ENCODE peak calls at places on chromosomes 5 and 9, in nine cellular contexts. Y is C1 segment of cervical spinal cord; U is A172; V is activated naive CD8-positive, alpha-beta T cell treated with anti-CD3 and anti-CD28 coated beads for 36 hours; B is ACHN; H is activated T-cell treated with anti-CD3 and anti-CD28 coated beads for 1 hour; T is smooth muscle cell of the brain vasculature; R is activated CD4-positive, CD25-positive, alpha-beta regulatory T cell treated with anti-CD3 and anti-CD28 coated beads, Interleukin-2, amount 50 U/mL, for 72 hours; O is left ventricle myocardium inferior. M is an unnamed sample.

GRCh38 chr5:131475416-131476045 is 159.5 kb downstream of the RAPGEF6 start:
- DNase-seq in Y (no peak), U (no peak), V (no peak), B (no peak), H (no peak), T (no peak), R (no peak), O (no peak), M (no peak)

GRCh38 chr5:174733091-174733690 is 8.8 kb downstream of the MSX2 start:
- DNase-seq in Y (peak), U (no peak), V (no peak), B (no peak), H (no peak), T (no peak), R (no peak), O (no peak), M (no peak)

GRCh38 chr9:116208417-116209232 is 55.0 kb downstream of the PAPPA start:
- DNase-seq in Y (no peak), U (no peak), V (no peak), B (no peak), H (no peak), T (peak), R (no peak), O (no peak), M (no peak)

GRCh38 chr9:93116049-93116961 is 17.7 kb downstream of the NINJ1 start:
- DNase-seq in Y (peak), U (peak), V (no peak), B (no peak), H (no peak), T (no peak), R (no peak), O (peak), M (no peak)

GRCh38 chr5:53406630-53407316 is 73.7 kb upstream of the FST start:
- DNase-seq in Y (no peak), U (peak), V (no peak), B (peak), H (no peak), T (no peak), R (no peak), O (no peak), M (no peak)

GRCh38 chr9:92517046-92517445 is 18.7 kb downstream of the ECM2 start:
- DNase-seq in Y (no peak), U (no peak), V (no peak), B (no peak), H (no peak), T (no peak), R (no peak), O (no peak), M (no peak)

GRCh38 chr5:178777557-178777956 is 47.1 kb upstream of the ZNF354A start:
- DNase-seq in Y (no peak), U (no peak), V (no peak), B (no peak), H (no peak), T (no peak), R (no peak), O (no peak), M (no peak)

GRCh38 chr9:35051069-35051967 is 21.1 kb downstream of the VCP start:
- DNase-seq in Y (no peak), U (peak), V (peak), B (peak), H (peak), T (no peak), R (no peak), O (peak), M (no peak)

GRCh38 chr9:119963258-119963797 is 594.1 kb upstream of the BRINP1 start:
- DNase-seq in Y (no peak), U (peak), V (no peak), B (peak), H (no peak), T (no peak), R (no peak), O (no peak), M (no peak)

GRCh38 chr9:117414906-117415583 is at the start of gene ASTN2:
- DNase-seq in Y (peak), U (no peak), V (no peak), B (no peak), H (no peak), T (no peak), R (no peak), O (no peak), M (no peak)

GRCh38 chr5:180137401-180138213 is 66.0 kb upstream of the RNF130 start:
- DNase-seq in Y (no peak), U (no peak), V (no peak), B (no peak), H (no peak), T (no peak), R (no peak), O (no peak), M (no peak)

GRCh38 chr5:137632716-137633115 is 103.2 kb downstream of the KLHL3 start:
- DNase-seq in Y (no peak), U (no peak), V (no peak), B (no peak), H (no peak), T (no peak), R (no peak), O (no peak), M (no peak)

GRCh38 chr9:127224178-127224882 is 40.2 kb upstream of the GARNL3 start:
- DNase-seq in Y (peak), U (peak), V (peak), B (peak), H (peak), T (peak), R (peak), O (peak), M (peak)

GRCh38 chr9:130368631-130369103 is 76.1 kb upstream of the ASS1 start:
- DNase-seq in Y (no peak), U (peak), V (peak), B (no peak), H (no peak), T (no peak), R (no peak), O (no peak), M (no peak)

GRCh38 chr9:131095666-131096489 is 453 bp upstream of the AIF1L start:
- DNase-seq in Y (peak), U (no peak), V (peak), B (peak), H (no peak), T (no peak), R (no peak), O (no peak), M (no peak)

GRCh38 chr5:116544542-116545241 is 29.9 kb downstream of the SEMA6A start:
- DNase-seq in Y (no peak), U (no peak), V (no peak), B (no peak), H (no peak), T (no peak), R (no peak), O (no peak), M (no peak)

GRCh38 chr9:130370226-130370625 is 74.5 kb upstream of the ASS1 start:
- DNase-seq in Y (no peak), U (no peak), V (no peak), B (no peak), H (no peak), T (no peak), R (no peak), O (no peak), M (no peak)

GRCh38 chr9:108626743-108627142 is 229.0 kb downstream of the ACTL7B start:
- DNase-seq in Y (no peak), U (no peak), V (no peak), B (no peak), H (no peak), T (no peak), R (no peak), O (no peak), M (no peak)

GRCh38 chr9:38108326-38108725 is 39.3 kb upstream of the SHB start:
- DNase-seq in Y (no peak), U (no peak), V (no peak), B (no peak), H (no peak), T (no peak), R (no peak), O (no peak), M (no peak)

GRCh38 chr5:142680605-142681259 is 5.2 kb downstream of the FGF1 start:
- DNase-seq in Y (no peak), U (peak), V (no peak), B (peak), H (no peak), T (no peak), R (no peak), O (no peak), M (no peak)

GRCh38 chr9:70902705-70903131 is 218.7 kb downstream of the TRPM3 start:
- DNase-seq in Y (no peak), U (peak), V (no peak), B (peak), H (no peak), T (peak), R (no peak), O (no peak), M (peak)

GRCh38 chr9:134811673-134812668 is 68.6 kb upstream of the FCN2 start:
- DNase-seq in Y (no peak), U (peak), V (no peak), B (no peak), H (no peak), T (no peak), R (no peak), O (no peak), M (no peak)

GRCh38 chr9:135209852-135210251 is 122.4 kb downstream of the OLFM1 start:
- DNase-seq in Y (no peak), U (peak), V (no peak), B (no peak), H (no peak), T (no peak), R (no peak), O (no peak), M (no peak)

GRCh38 chr5:161547573-161548471 is 1.3 kb upstream of the GABRB2 start:
- DNase-seq in Y (no peak), U (no peak), V (no peak), B (no peak), H (no peak), T (no peak), R (no peak), O (no peak), M (no peak)

GRCh38 chr9:99433555-99433954 is 211.5 kb downstream of the SEC61B start:
- DNase-seq in Y (no peak), U (peak), V (peak), B (peak), H (peak), T (no peak), R (peak), O (no peak), M (peak)

GRCh38 chr9:95820076-95820475 is 55.4 kb upstream of the ERCC6L2 start:
- DNase-seq in Y (no peak), U (no peak), V (no peak), B (no peak), H (no peak), T (no peak), R (no peak), O (no peak), M (no peak)

GRCh38 chr9:90044710-90045151 is 439.9 kb downstream of the GADD45G start:
- DNase-seq in Y (no peak), U (peak), V (no peak), B (peak), H (no peak), T (no peak), R (no peak), O (no peak), M (peak)

GRCh38 chr5:82413302-82414042 is 135.3 kb upstream of the RPS23 start:
- DNase-seq in Y (no peak), U (peak), V (no peak), B (no peak), H (no peak), T (no peak), R (no peak), O (no peak), M (no peak)

GRCh38 chr9:38682713-38683112 is 37.2 kb downstream of the FAM240B start:
- DNase-seq in Y (no peak), U (peak), V (no peak), B (peak), H (no peak), T (peak), R (no peak), O (no peak), M (peak)